ENCODE peak calls at places on chromosomes 7 and 10, in six cellular contexts. G is cardiac muscle cell, O is ovary, Z is astrocyte, R is GM23248, Q is A549. L is an unnamed sample.

GRCh38 chr10:89985446-89985845 is 284.1 kb downstream of the KIF20B start:
- DNase-seq in Z (no peak), O (no peak), Q (no peak), R (no peak), G (no peak), L (no peak)

GRCh38 chr7:12719141-12719919 is 31.9 kb downstream of the ARL4A start:
- DNase-seq in Z (peak), G (peak), O (no peak), R (peak), Q (peak), L (no peak)

GRCh38 chr10:87646192-87646909 is 13.3 kb upstream of the PAPSS2 start:
- DNase-seq in R (no peak), O (no peak), Q (no peak), G (no peak), Z (no peak), L (no peak)

GRCh38 chr7:1884583-1885350 is 214.7 kb downstream of the ELFN1 start:
- DNase-seq in G (no peak), R (peak), Z (no peak), Q (no peak), O (no peak), L (no peak)

GRCh38 chr7:69412331-69413146 is 185.7 kb upstream of the AUTS2 start:
- DNase-seq in G (peak), O (no peak), R (peak), Q (peak), Z (peak), L (no peak)

GRCh38 chr10:92110039-92110794 is 180.7 kb downstream of the CPEB3 start:
- DNase-seq in G (peak), Q (no peak), O (no peak), Z (peak), R (peak), L (no peak)

GRCh38 chr10:130017631-130018022 is 53.6 kb upstream of the EBF3 start:
- DNase-seq in G (no peak), O (no peak), R (no peak), Q (no peak), Z (no peak), L (no peak)

GRCh38 chr10:123132576-123133477 is 2.9 kb upstream of the HMX3 start:
- DNase-seq in R (peak), Z (peak), O (peak), Q (peak), G (peak), L (peak)

GRCh38 chr7:116777613-116778380 is 84.6 kb upstream of the CAPZA2 start:
- DNase-seq in O (no peak), G (peak), Z (peak), Q (no peak), R (peak), L (no peak)

GRCh38 chr7:84041649-84042048 is 152.9 kb downstream of the SEMA3A start:
- DNase-seq in Q (no peak), R (no peak), Z (no peak), O (no peak), G (no peak), L (no peak)

GRCh38 chr7:79414910-79415309 is 38.6 kb downstream of the MAGI2 start:
- DNase-seq in Q (no peak), G (no peak), O (no peak), R (peak), Z (no peak), L (no peak)

GRCh38 chr7:150370612-150371071 is 2.0 kb downstream of the REPIN1 start:
- DNase-seq in O (no peak), Z (peak), G (peak), R (peak), Q (no peak), L (no peak)

GRCh38 chr7:6258440-6259182 is 13.8 kb downstream of the CYTH3 start:
- DNase-seq in G (peak), R (peak), O (no peak), Q (no peak), Z (peak), L (no peak)

DNA sequence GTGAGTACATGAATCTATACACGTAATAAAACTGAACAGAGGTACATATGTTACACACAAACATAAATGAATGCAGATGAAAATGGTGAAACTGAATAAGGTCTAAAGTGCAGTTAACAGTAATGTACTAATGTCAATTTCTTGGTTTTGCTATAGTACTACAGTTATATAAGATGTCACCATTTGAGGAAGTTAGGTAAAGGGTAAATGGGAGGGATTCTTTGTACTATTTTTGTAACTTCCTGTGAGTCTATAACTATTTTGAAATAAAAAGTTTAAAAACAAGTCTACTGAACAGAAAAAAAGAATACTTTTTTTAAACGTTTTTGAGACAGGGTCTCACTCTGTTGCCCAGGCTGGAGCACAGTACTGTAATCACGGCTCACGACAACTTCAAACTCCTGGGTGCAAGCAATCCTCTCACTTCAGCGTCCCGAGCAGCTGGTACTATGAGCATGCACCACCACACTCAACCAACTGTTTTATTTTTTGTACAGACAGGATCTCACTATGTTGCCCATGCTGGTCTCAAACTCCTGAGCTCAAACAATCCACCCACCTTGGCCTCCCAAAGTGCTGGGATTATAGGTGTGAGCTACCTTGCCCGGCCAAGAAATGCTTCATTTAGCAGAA is 71.5 kb downstream of the WAPL start:
- DNase-seq in R (no peak), G (no peak), O (no peak), Z (no peak), Q (no peak), L (no peak)
- H3K27ac ChIP-seq in R (no peak), G (no peak), O (no peak), Z (no peak), Q (no peak), L (no peak)

DNA sequence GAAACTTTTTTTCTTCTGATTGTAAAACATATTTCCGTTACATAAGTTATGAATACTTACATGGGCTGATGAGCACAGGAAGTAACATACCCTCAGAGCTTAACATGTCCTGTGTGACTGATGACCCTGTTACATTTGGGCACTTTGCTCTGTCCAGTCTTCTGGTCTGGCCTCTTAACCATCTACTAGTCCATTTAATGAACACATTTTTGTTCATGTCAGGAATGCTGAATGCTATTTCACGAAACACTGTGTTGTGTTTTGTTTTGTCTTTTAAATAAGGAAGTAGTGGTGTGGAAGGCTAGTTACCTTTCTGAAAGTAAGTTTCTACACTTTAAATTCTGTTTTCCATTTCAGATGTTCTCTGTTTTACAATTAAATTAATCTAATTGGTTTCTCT is 77.7 kb downstream of the RBM33 start:
- DNase-seq in G (no peak), R (no peak), O (no peak), Z (no peak), Q (no peak), L (no peak)
- H3K27ac ChIP-seq in G (peak), R (no peak), O (no peak), Z (no peak), Q (no peak), L (no peak)

DNA sequence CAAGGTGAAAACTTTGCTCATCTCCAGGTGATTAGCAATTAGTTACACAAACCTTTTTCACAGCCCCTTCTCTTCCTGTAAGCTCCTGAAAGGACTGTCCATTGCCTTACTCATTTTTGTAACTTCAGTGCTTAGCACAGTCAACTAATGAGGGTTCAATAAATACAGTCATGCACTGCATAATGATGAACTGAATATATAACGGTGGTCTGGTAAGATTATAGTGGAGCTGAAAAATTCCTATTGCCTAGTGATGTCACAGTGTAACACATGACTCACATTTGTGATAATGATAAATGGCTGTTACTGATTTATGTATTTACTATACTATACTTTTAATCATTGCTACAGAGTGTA is 12.9 kb upstream of the FAM133B start:
- DNase-seq in G (no peak), Q (no peak), R (no peak), O (no peak), Z (no peak), L (no peak)
- H3K27ac ChIP-seq in G (no peak), Q (no peak), R (no peak), O (no peak), Z (no peak), L (no peak)

GRCh38 chr10:6197274-6197673 is 5.5 kb upstream of the PFKFB3 start:
- DNase-seq in G (no peak), R (peak), O (no peak), Q (no peak), Z (no peak), L (no peak)

GRCh38 chr10:6194291-6194690 is 8.4 kb upstream of the PFKFB3 start:
- DNase-seq in Q (no peak), G (no peak), O (no peak), Z (no peak), R (no peak), L (no peak)

GRCh38 chr10:6199131-6199733 is 3.5 kb upstream of the PFKFB3 start:
- DNase-seq in R (no peak), G (no peak), O (no peak), Z (no peak), Q (no peak), L (no peak)

GRCh38 chr10:6195376-6195775 is 7.4 kb upstream of the PFKFB3 start:
- DNase-seq in Q (no peak), G (peak), Z (peak), O (no peak), R (peak), L (no peak)

GRCh38 chr10:6195891-6196290 is 6.8 kb upstream of the PFKFB3 start:
- DNase-seq in Q (no peak), Z (no peak), G (peak), R (peak), O (no peak), L (peak)
- H3K27ac ChIP-seq in Q (no peak), Z (no peak), G (no peak), R (no peak), O (peak), L (peak)

GRCh38 chr7:101922631-101923275 is 105.3 kb downstream of the CUX1 start:
- DNase-seq in O (peak), Q (no peak), G (no peak), R (no peak), Z (no peak), L (no peak)
- H3K27ac ChIP-seq in O (no peak), Q (no peak), G (peak), R (no peak), Z (peak), L (peak)

DNA sequence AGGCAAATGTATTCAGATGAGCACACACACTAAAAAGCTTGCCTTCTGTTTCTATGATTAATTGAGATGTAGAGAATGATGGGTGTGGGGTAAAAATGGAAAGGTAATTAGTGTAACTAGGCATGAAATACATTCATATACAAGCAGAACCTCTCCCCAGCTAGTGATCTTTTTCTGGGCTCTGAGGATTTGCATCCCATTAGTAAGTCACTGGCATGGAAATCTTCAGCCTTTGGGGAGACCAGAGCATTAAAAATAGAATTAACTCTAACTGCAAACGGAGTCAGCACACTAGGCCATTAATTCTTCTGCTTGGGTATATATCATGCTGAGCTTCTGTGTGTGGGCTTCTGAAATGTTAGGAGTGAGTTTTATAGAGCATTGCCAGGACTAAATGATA is 128.9 kb downstream of the HDAC9 start:
- DNase-seq in R (no peak), Q (no peak), G (no peak), O (no peak), Z (no peak), L (no peak)
- H3K27ac ChIP-seq in R (no peak), Q (no peak), G (no peak), O (no peak), Z (no peak), L (no peak)

GRCh38 chr10:82660983-82661382 is 786.0 kb downstream of the NRG3 start:
- DNase-seq in O (no peak), Q (no peak), Z (no peak), G (no peak), R (no peak), L (no peak)
- H3K27ac ChIP-seq in O (no peak), Q (no peak), Z (no peak), G (no peak), R (no peak), L (no peak)

GRCh38 chr7:24908757-24909156 is 71.2 kb downstream of the OSBPL3 start:
- DNase-seq in O (no peak), Z (no peak), G (no peak), R (no peak), Q (no peak), L (no peak)

GRCh38 chr7:24905996-24906770 is 73.8 kb downstream of the OSBPL3 start:
- DNase-seq in R (peak), Z (no peak), G (no peak), O (peak), Q (no peak), L (no peak)

GRCh38 chr7:24907311-24907886 is 72.6 kb downstream of the OSBPL3 start:
- DNase-seq in R (peak), G (peak), O (no peak), Z (peak), Q (peak), L (no peak)

GRCh38 chr7:24910551-24911212 is 69.3 kb downstream of the OSBPL3 start:
- DNase-seq in O (no peak), G (no peak), Q (no peak), R (no peak), Z (no peak), L (no peak)

DNA sequence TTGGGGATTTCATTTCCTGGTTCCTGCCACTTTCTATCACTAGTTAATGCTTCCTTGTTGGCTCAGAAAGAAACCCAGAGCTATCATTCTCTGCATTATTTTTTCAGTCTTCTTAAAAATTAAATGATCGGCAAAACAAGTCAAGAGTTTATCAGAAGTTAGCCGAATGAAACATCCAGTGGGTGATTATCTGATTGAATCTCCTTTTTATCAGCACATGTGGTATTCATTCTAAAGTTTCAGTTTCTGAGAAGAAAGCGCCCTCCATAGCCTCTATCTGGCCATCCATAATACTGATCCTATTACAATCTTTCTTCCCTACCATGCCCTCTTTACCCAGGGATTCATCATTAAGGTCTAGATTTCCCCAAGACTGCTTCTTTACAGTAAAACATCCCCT is 71.8 kb downstream of the OSBPL3 start:
- DNase-seq in Q (no peak), Z (no peak), O (no peak), R (no peak), G (no peak), L (no peak)
- H3K27ac ChIP-seq in Q (peak), Z (peak), O (no peak), R (no peak), G (no peak), L (no peak)

DNA sequence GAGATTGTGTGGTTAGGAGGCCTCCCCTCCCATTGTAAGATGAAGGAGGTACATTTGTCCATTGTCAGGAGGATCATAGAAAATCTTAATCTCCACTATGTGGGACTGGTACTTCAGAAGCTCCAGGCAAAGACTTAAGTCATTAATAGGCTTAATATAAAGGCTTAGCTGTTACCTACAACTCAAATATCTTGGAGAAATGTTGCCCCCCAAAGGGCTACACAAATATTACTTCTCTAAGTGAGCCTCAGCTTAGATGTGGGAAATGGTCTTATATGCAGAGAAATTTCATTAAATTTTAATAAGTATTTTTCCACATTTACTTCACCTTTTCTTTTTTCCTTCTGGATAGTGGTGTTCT is 27.2 kb downstream of the TAS2R41 start:
- DNase-seq in Z (no peak), R (peak), Q (no peak), G (peak), O (no peak), L (no peak)
- H3K27ac ChIP-seq in Z (no peak), R (no peak), Q (no peak), G (no peak), O (no peak), L (no peak)

GRCh38 chr10:112373912-112374338 is at the start of gene ACSL5:
- DNase-seq in Z (no peak), R (no peak), G (no peak), O (no peak), Q (no peak), L (no peak)

GRCh38 chr10:112374724-112375541 is 1.0 kb downstream of the ACSL5 start:
- DNase-seq in Q (no peak), O (no peak), G (peak), Z (no peak), R (peak), L (no peak)

GRCh38 chr10:112379635-112380296 is 5.8 kb downstream of the ACSL5 start:
- DNase-seq in O (no peak), Z (no peak), G (no peak), R (peak), Q (peak), L (no peak)

GRCh38 chr10:112376578-112376855 is 2.6 kb downstream of the ACSL5 start:
- DNase-seq in Z (no peak), Q (no peak), G (no peak), R (no peak), O (no peak), L (no peak)

DNA sequence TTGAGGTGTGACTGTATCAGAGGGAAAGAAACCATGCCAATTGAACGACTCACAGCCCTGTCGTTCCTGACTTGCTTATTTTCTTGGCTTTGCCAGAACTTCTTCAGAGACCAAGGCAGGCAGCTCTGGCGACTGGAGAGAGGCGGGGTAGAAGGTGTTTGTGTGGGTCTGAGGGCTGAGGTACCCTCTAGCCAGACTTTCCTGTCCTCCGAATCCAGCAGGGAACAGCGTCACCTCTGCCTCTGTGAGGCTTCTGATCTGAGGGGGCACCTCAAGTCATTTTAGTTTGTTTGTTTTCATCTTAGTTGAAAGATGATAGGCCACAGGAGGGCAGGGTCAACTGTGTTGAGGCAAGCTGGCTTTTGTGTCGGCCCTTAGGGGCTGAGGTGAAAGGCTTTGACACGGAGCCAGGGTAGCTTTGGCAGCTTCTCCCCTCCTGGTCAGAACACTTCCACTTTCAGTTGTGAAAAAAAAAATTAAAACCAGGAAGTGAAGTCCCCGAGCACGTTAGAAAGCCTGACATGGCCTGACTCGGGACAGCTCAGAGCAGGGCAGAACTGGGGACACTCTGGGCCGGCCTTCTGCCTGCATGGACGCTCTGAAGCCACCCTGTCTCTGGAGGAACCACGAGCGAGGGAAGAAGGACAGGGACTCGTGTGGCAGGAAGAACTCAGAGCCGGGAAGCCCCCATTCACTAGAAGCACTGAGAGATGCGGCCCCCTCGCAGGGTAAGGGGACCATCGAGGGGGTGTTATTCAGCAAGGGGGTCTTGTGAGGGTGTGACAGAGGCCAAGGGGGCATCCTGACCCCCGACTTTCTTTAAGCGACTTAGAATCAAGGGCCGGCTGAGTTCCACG is 2.0 kb downstream of the ACSL5 start:
- DNase-seq in Q (no peak), Z (no peak), G (peak), O (peak), R (peak), L (peak)
- H3K27ac ChIP-seq in Q (no peak), Z (peak), G (no peak), O (peak), R (peak), L (peak)